ENCODE peak calls at places on chromosomes 5 and 9, in four cellular contexts. Y is GM12891, B is K562, K is SK-N-SH. Q is an unnamed sample.

GRCh38 chr5:154861946-154862345 is 3.5 kb downstream of the CNOT8 start:
- DNase-seq in Y (no peak), K (no peak), B (no peak), Q (no peak)

GRCh38 chr5:52922384-52922783 is 66.8 kb upstream of the ITGA2 start:
- DNase-seq in Y (no peak), B (no peak), K (no peak), Q (no peak)

GRCh38 chr5:54601832-54602231 is 84.3 kb downstream of the SNX18 start:
- DNase-seq in B (no peak), Y (no peak), K (no peak), Q (no peak)

GRCh38 chr9:72442212-72442607 is 77.2 kb upstream of the ZFAND5 start:
- DNase-seq in K (no peak), Y (no peak), B (no peak), Q (no peak)

GRCh38 chr9:17628617-17629016 is 49.8 kb downstream of the SH3GL2 start:
- DNase-seq in K (no peak), Y (no peak), B (no peak), Q (no peak)

GRCh38 chr5:22908129-22908528 is 55.0 kb upstream of the CDH12 start:
- DNase-seq in B (no peak), Y (no peak), K (no peak), Q (no peak)

GRCh38 chr5:129996896-129997295 is 92.6 kb downstream of the CHSY3 start:
- DNase-seq in Y (no peak), K (no peak), B (no peak), Q (no peak)

GRCh38 chr5:130126748-130127147 is 222.5 kb downstream of the CHSY3 start:
- DNase-seq in Y (no peak), B (no peak), K (no peak), Q (no peak)

GRCh38 chr9:31753756-31754155 is 630.7 kb upstream of the ACO1 start:
- DNase-seq in K (no peak), Y (no peak), B (no peak), Q (no peak)

GRCh38 chr5:113038714-113039113 is 62.1 kb downstream of the DCP2 start:
- DNase-seq in B (no peak), K (no peak), Y (no peak), Q (peak; percentile 41)

GRCh38 chr5:124740055-124740454 is 6.4 kb downstream of the ZNF608 start:
- DNase-seq in K (no peak), B (no peak), Y (no peak), Q (no peak)

GRCh38 chr5:608286-609087 is 3.7 kb upstream of the CEP72 start:
- DNase-seq in K (no peak), Y (no peak), B (no peak), Q (no peak)

GRCh38 chr5:175521313-175521833 is 43.0 kb downstream of the SFXN1 start:
- DNase-seq in Y (no peak), K (no peak), B (no peak), Q (no peak)

GRCh38 chr9:93054758-93055704 is 3.5 kb upstream of the SUSD3 start:
- DNase-seq in B (no peak), K (no peak), Y (no peak), Q (no peak)

GRCh38 chr5:179765400-179765799 is 28.4 kb upstream of the LTC4S start:
- DNase-seq in K (peak; percentile 8), Y (no peak), B (no peak), Q (no peak)

GRCh38 chr5:103041071-103041676 is 78.8 kb downstream of the GIN1 start:
- DNase-seq in K (peak; percentile 48), Y (no peak), B (no peak), Q (no peak)

GRCh38 chr5:36240779-36241635 is 718 bp downstream of the NADK2 start:
- DNase-seq in B (peak; percentile 51), Y (peak; percentile 23), K (peak; percentile 77), Q (no peak)

GRCh38 chr9:129728744-129729143 is 24.1 kb downstream of the PTGES start:
- DNase-seq in Y (no peak), K (no peak), B (no peak), Q (no peak)

GRCh38 chr9:135461936-135462335 is 17.6 kb upstream of the PPP1R26 start:
- DNase-seq in K (no peak), Y (no peak), B (no peak), Q (no peak)

GRCh38 chr5:117131876-117132275 is 557.3 kb upstream of the SEMA6A start:
- DNase-seq in B (no peak), Y (no peak), K (no peak), Q (no peak)

GRCh38 chr5:151740336-151740942 is 18.0 kb downstream of the ATOX1 start:
- DNase-seq in Y (no peak), K (peak; percentile 70), B (peak; percentile 78), Q (peak; percentile 77)

GRCh38 chr5:39854771-39855170 is 430.0 kb upstream of the DAB2 start:
- DNase-seq in Y (no peak), B (no peak), K (no peak), Q (no peak)

GRCh38 chr5:53011233-53011632 is 22.1 kb downstream of the ITGA2 start:
- DNase-seq in B (no peak), K (no peak), Y (no peak), Q (no peak)

GRCh38 chr5:80608730-80609129 is 38.6 kb upstream of the ANKRD34B start:
- DNase-seq in B (no peak), Y (no peak), K (no peak), Q (no peak)

GRCh38 chr9:19701274-19701673 is 87.6 kb downstream of the SLC24A2 start:
- DNase-seq in Y (no peak), K (no peak), B (no peak), Q (no peak)

GRCh38 chr9:129143461-129143927 is 32.3 kb downstream of the PTPA start:
- DNase-seq in Y (no peak), K (no peak), B (peak; percentile 37), Q (no peak)

GRCh38 chr5:125409101-125409495 is 662.7 kb upstream of the ZNF608 start:
- DNase-seq in Y (no peak), K (no peak), B (no peak), Q (no peak)

GRCh38 chr5:38234737-38235136 is 23.6 kb upstream of the EGFLAM start:
- DNase-seq in K (no peak), B (no peak), Y (no peak), Q (no peak)

GRCh38 chr5:54037205-54037604 is 273.2 kb downstream of the ARL15 start:
- DNase-seq in K (no peak), B (no peak), Y (no peak), Q (no peak)

GRCh38 chr5:178355662-178356061 is 123.1 kb upstream of the PHYKPL start:
- DNase-seq in K (no peak), Y (no peak), B (no peak), Q (no peak)

GRCh38 chr5:178356459-178356872 is 123.9 kb upstream of the PHYKPL start:
- DNase-seq in K (peak; percentile 58), B (no peak), Y (no peak), Q (no peak)

GRCh38 chr5:178359738-178360137 is 127.1 kb upstream of the PHYKPL start:
- DNase-seq in Y (no peak), B (no peak), K (no peak), Q (no peak)

GRCh38 chr5:178357678-178358077 is 125.1 kb upstream of the PHYKPL start:
- DNase-seq in K (no peak), B (no peak), Y (no peak), Q (no peak)

GRCh38 chr5:178357127-178357526 is 124.5 kb upstream of the PHYKPL start:
- DNase-seq in Y (no peak), B (no peak), K (peak; percentile 66), Q (peak; percentile 82)
- TF ChIP-seq TAF1 in Y (no peak), B (no peak), K (no peak), Q (no peak)

DNA sequence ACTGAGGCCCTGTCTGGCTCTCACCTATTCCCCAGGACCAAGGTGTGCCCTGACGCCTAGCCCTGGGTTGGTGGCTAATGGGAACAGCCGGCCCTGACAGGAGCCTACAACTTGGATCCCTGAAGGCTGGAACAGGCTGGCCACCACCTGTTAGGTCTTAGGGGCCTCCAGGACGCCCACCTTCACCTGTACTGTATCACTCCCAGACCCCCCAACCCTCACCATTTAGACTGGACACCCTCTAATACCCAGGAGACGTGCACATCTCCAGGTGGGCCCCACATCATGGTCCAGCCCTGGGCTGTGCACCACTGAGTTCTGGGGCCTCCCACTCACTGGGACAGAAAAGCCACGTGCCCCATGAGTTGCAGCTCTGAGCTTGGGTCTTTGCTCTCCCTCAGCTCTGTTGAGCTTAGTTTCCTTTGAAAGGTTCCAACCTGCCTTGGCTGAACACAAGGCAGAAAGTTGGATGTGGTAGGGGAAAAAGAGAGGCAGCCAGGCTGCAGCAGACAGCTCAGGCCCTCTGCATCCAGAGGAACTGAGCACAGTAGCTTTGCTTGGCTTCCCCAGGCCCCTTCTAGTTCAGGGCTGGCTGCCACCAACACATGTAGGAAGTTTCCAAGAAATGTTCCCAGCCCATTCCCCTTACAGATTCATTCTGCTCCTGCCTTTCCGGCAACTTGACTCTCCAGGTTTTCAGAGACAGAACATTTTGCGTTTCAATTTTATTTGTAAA is 116.8 kb upstream of the TBC1D2 start:
- DNase-seq in K (no peak), B (no peak), Y (no peak), Q (no peak)
- TF ChIP-seq TAF1 in K (no peak), B (no peak), Y (no peak), Q (no peak)

GRCh38 chr9:112184946-112185345 is 9.8 kb upstream of the SUSD1 start:
- DNase-seq in B (no peak), Y (no peak), K (no peak), Q (no peak)
- TF ChIP-seq TAF1 in B (no peak), Y (no peak), K (no peak), Q (no peak)

DNA sequence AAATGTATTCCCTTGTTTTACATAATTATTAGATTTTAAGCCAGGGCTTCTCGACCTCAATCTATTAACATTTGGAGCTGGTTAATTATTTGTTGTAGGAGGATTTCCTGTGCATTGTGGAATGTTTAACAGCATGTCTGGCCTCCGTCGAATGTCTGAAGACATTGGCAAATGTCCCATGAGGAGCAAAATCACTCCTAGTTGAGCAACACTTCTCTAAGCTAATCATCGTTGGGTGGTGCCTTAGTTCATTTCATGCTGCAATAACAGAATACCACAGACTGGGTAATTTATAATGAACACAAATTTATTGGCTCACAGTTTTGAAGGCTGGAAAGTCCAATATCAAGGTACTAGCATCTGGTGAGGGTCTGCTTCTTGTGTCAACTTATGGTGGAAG is 13.4 kb upstream of the VPS13A start:
- DNase-seq in K (no peak), Y (no peak), B (no peak), Q (no peak)
- TF ChIP-seq TAF1 in K (no peak), Y (no peak), B (no peak), Q (no peak)

GRCh38 chr5:44178414-44178813 is 210.8 kb downstream of the FGF10 start:
- DNase-seq in K (no peak), Y (no peak), B (no peak), Q (no peak)
- TF ChIP-seq TAF1 in K (no peak), Y (no peak), B (no peak), Q (no peak)

DNA sequence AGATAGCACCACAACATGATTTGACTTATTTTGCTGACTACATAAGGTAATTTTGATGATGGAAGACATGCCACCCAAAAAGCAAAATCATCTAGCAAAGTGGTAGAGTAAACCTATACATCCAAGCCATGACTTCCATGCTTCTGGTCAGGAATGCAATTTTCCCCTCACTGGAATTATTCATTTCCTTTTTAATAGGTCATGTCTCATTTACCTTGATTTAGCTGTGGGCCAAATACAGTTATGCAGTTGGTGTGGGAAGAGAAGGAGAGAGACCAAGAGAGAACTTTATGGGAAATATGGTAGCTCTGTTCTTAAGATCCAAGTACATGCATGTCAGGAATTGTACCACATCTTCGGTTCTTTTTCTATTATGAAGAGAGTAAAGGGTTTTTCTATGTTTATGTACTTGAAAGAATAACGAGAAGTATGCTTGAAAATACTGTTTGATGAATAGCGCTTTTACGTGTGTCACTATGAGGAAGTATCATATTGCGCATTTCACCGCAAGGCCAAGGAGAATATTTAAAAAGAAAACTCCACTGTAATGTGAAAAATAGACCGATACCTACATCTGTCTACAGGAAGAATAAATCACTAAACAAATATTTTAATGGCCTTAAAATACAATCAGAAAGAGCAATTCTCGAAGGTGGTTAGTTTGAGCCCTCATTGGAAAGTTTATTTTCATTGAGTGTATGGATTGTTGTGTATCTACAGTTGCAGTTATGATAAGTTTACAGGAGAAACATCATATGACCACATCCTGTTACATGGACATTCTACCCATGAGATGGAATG is 134.0 kb downstream of the FOXD1 start:
- DNase-seq in B (no peak), Y (no peak), K (no peak), Q (no peak)
- TF ChIP-seq TAF1 in B (no peak), Y (no peak), K (no peak), Q (no peak)